ENCODE peak calls at places on chromosomes 11 and 22, in eight cellular contexts. One of them, this sample, is unnamed.

GRCh38 chr11:71171576-71171975 is 80.8 kb downstream of the SHANK2 start:
- DNase-seq in sciatic nerve: no peak
- DNase-seq in CD8-positive, alpha-beta memory T cell: no peak
- DNase-seq in left ventricle myocardium inferior: no peak
- DNase-seq in NCI-H1417: no peak
- DNase-seq in activated CD4-positive, alpha-beta T cell treated with anti-CD3 and anti-CD28 coated beads, Interleukin-2, amount 50 U/mL, for 1 hour: no peak
- DNase-seq in ELR: no peak
- DNase-seq in iris pigment epithelial cell: no peak
- DNase-seq in this sample: no peak

GRCh38 chr11:70745451-70745850 is 347.1 kb downstream of the CTTN start:
- DNase-seq in sciatic nerve: no peak
- DNase-seq in CD8-positive, alpha-beta memory T cell: no peak
- DNase-seq in left ventricle myocardium inferior: no peak
- DNase-seq in NCI-H1417: no peak
- DNase-seq in activated CD4-positive, alpha-beta T cell treated with anti-CD3 and anti-CD28 coated beads, Interleukin-2, amount 50 U/mL, for 1 hour: no peak
- DNase-seq in ELR: no peak
- DNase-seq in iris pigment epithelial cell: no peak
- DNase-seq in this sample: no peak

GRCh38 chr11:26949846-26950245 is 44.1 kb upstream of the FIBIN start:
- DNase-seq in sciatic nerve: no peak
- DNase-seq in CD8-positive, alpha-beta memory T cell: no peak
- DNase-seq in left ventricle myocardium inferior: no peak
- DNase-seq in NCI-H1417: no peak
- DNase-seq in activated CD4-positive, alpha-beta T cell treated with anti-CD3 and anti-CD28 coated beads, Interleukin-2, amount 50 U/mL, for 1 hour: no peak
- DNase-seq in ELR: peak
- DNase-seq in iris pigment epithelial cell: peak
- DNase-seq in this sample: no peak

GRCh38 chr22:46457502-46458488 is 79.6 kb downstream of the CELSR1 start:
- DNase-seq in sciatic nerve: no peak
- DNase-seq in CD8-positive, alpha-beta memory T cell: no peak
- DNase-seq in left ventricle myocardium inferior: no peak
- DNase-seq in NCI-H1417: no peak
- DNase-seq in activated CD4-positive, alpha-beta T cell treated with anti-CD3 and anti-CD28 coated beads, Interleukin-2, amount 50 U/mL, for 1 hour: no peak
- DNase-seq in ELR: peak
- DNase-seq in iris pigment epithelial cell: peak
- DNase-seq in this sample: no peak

GRCh38 chr11:122115520-122116343 is at the start of gene BLID:
- DNase-seq in sciatic nerve: peak
- DNase-seq in CD8-positive, alpha-beta memory T cell: no peak
- DNase-seq in left ventricle myocardium inferior: peak
- DNase-seq in NCI-H1417: no peak
- DNase-seq in activated CD4-positive, alpha-beta T cell treated with anti-CD3 and anti-CD28 coated beads, Interleukin-2, amount 50 U/mL, for 1 hour: no peak
- DNase-seq in ELR: peak
- DNase-seq in iris pigment epithelial cell: peak
- DNase-seq in this sample: no peak

GRCh38 chr11:13140028-13140870 is 131.1 kb downstream of the RASSF10 start:
- DNase-seq in sciatic nerve: no peak
- DNase-seq in CD8-positive, alpha-beta memory T cell: no peak
- DNase-seq in left ventricle myocardium inferior: no peak
- DNase-seq in NCI-H1417: peak
- DNase-seq in activated CD4-positive, alpha-beta T cell treated with anti-CD3 and anti-CD28 coated beads, Interleukin-2, amount 50 U/mL, for 1 hour: no peak
- DNase-seq in ELR: peak
- DNase-seq in iris pigment epithelial cell: peak
- DNase-seq in this sample: no peak

GRCh38 chr11:63961608-63962412 is 12.6 kb upstream of the COX8A start:
- DNase-seq in sciatic nerve: no peak
- DNase-seq in CD8-positive, alpha-beta memory T cell: no peak
- DNase-seq in left ventricle myocardium inferior: peak
- DNase-seq in NCI-H1417: peak
- DNase-seq in activated CD4-positive, alpha-beta T cell treated with anti-CD3 and anti-CD28 coated beads, Interleukin-2, amount 50 U/mL, for 1 hour: no peak
- DNase-seq in ELR: no peak
- DNase-seq in iris pigment epithelial cell: no peak
- DNase-seq in this sample: peak

GRCh38 chr11:17786824-17787525 is 52.4 kb downstream of the KCNC1 start:
- DNase-seq in sciatic nerve: no peak
- DNase-seq in CD8-positive, alpha-beta memory T cell: no peak
- DNase-seq in left ventricle myocardium inferior: no peak
- DNase-seq in NCI-H1417: peak
- DNase-seq in activated CD4-positive, alpha-beta T cell treated with anti-CD3 and anti-CD28 coated beads, Interleukin-2, amount 50 U/mL, for 1 hour: no peak
- DNase-seq in ELR: peak
- DNase-seq in iris pigment epithelial cell: peak
- DNase-seq in this sample: no peak

GRCh38 chr22:29369460-29369859 is 18.9 kb downstream of the AP1B1 start:
- DNase-seq in sciatic nerve: peak
- DNase-seq in CD8-positive, alpha-beta memory T cell: no peak
- DNase-seq in left ventricle myocardium inferior: peak
- DNase-seq in NCI-H1417: no peak
- DNase-seq in activated CD4-positive, alpha-beta T cell treated with anti-CD3 and anti-CD28 coated beads, Interleukin-2, amount 50 U/mL, for 1 hour: no peak
- DNase-seq in ELR: peak
- DNase-seq in iris pigment epithelial cell: peak
- DNase-seq in this sample: no peak

GRCh38 chr11:105211806-105212531 is 72.4 kb upstream of the CARD18 start:
- DNase-seq in sciatic nerve: no peak
- DNase-seq in CD8-positive, alpha-beta memory T cell: no peak
- DNase-seq in left ventricle myocardium inferior: no peak
- DNase-seq in NCI-H1417: no peak
- DNase-seq in activated CD4-positive, alpha-beta T cell treated with anti-CD3 and anti-CD28 coated beads, Interleukin-2, amount 50 U/mL, for 1 hour: no peak
- DNase-seq in ELR: no peak
- DNase-seq in iris pigment epithelial cell: peak
- DNase-seq in this sample: no peak

GRCh38 chr11:19785265-19785664 is 72.6 kb downstream of the NAV2 start:
- DNase-seq in sciatic nerve: no peak
- DNase-seq in CD8-positive, alpha-beta memory T cell: no peak
- DNase-seq in left ventricle myocardium inferior: no peak
- DNase-seq in NCI-H1417: no peak
- DNase-seq in activated CD4-positive, alpha-beta T cell treated with anti-CD3 and anti-CD28 coated beads, Interleukin-2, amount 50 U/mL, for 1 hour: no peak
- DNase-seq in ELR: no peak
- DNase-seq in iris pigment epithelial cell: no peak
- DNase-seq in this sample: no peak

GRCh38 chr11:91394718-91395414 is 829.8 kb upstream of the FAT3 start:
- DNase-seq in sciatic nerve: no peak
- DNase-seq in CD8-positive, alpha-beta memory T cell: no peak
- DNase-seq in left ventricle myocardium inferior: no peak
- DNase-seq in NCI-H1417: no peak
- DNase-seq in activated CD4-positive, alpha-beta T cell treated with anti-CD3 and anti-CD28 coated beads, Interleukin-2, amount 50 U/mL, for 1 hour: no peak
- DNase-seq in ELR: no peak
- DNase-seq in iris pigment epithelial cell: no peak
- DNase-seq in this sample: peak

GRCh38 chr11:117000741-117001096 is 97.5 kb downstream of the SIK3 start:
- DNase-seq in sciatic nerve: no peak
- DNase-seq in CD8-positive, alpha-beta memory T cell: no peak
- DNase-seq in left ventricle myocardium inferior: no peak
- DNase-seq in NCI-H1417: no peak
- DNase-seq in activated CD4-positive, alpha-beta T cell treated with anti-CD3 and anti-CD28 coated beads, Interleukin-2, amount 50 U/mL, for 1 hour: no peak
- DNase-seq in ELR: no peak
- DNase-seq in iris pigment epithelial cell: no peak
- DNase-seq in this sample: no peak

GRCh38 chr22:39592104-39593060 is 21.8 kb downstream of the CACNA1I start:
- DNase-seq in sciatic nerve: no peak
- DNase-seq in CD8-positive, alpha-beta memory T cell: no peak
- DNase-seq in left ventricle myocardium inferior: no peak
- DNase-seq in NCI-H1417: no peak
- DNase-seq in activated CD4-positive, alpha-beta T cell treated with anti-CD3 and anti-CD28 coated beads, Interleukin-2, amount 50 U/mL, for 1 hour: no peak
- DNase-seq in ELR: peak
- DNase-seq in iris pigment epithelial cell: peak
- DNase-seq in this sample: no peak

GRCh38 chr11:64353761-64354506 is 5.0 kb upstream of the RPS6KA4 start:
- DNase-seq in sciatic nerve: no peak
- DNase-seq in CD8-positive, alpha-beta memory T cell: no peak
- DNase-seq in left ventricle myocardium inferior: no peak
- DNase-seq in NCI-H1417: no peak
- DNase-seq in activated CD4-positive, alpha-beta T cell treated with anti-CD3 and anti-CD28 coated beads, Interleukin-2, amount 50 U/mL, for 1 hour: no peak
- DNase-seq in ELR: no peak
- DNase-seq in iris pigment epithelial cell: no peak
- DNase-seq in this sample: no peak

GRCh38 chr11:18599739-18600230 is at the start of gene MISFA:
- DNase-seq in sciatic nerve: no peak
- DNase-seq in CD8-positive, alpha-beta memory T cell: no peak
- DNase-seq in left ventricle myocardium inferior: no peak
- DNase-seq in NCI-H1417: no peak
- DNase-seq in activated CD4-positive, alpha-beta T cell treated with anti-CD3 and anti-CD28 coated beads, Interleukin-2, amount 50 U/mL, for 1 hour: no peak
- DNase-seq in ELR: no peak
- DNase-seq in iris pigment epithelial cell: peak
- DNase-seq in this sample: no peak

GRCh38 chr22:17120281-17120680 is 879 bp downstream of the TMEM121B start:
- DNase-seq in sciatic nerve: peak
- DNase-seq in CD8-positive, alpha-beta memory T cell: peak
- DNase-seq in left ventricle myocardium inferior: peak
- DNase-seq in NCI-H1417: no peak
- DNase-seq in activated CD4-positive, alpha-beta T cell treated with anti-CD3 and anti-CD28 coated beads, Interleukin-2, amount 50 U/mL, for 1 hour: peak
- DNase-seq in ELR: peak
- DNase-seq in iris pigment epithelial cell: peak
- DNase-seq in this sample: no peak

GRCh38 chr11:132898021-132898420 is 634.3 kb downstream of the OPCML start:
- DNase-seq in sciatic nerve: no peak
- DNase-seq in CD8-positive, alpha-beta memory T cell: no peak
- DNase-seq in left ventricle myocardium inferior: no peak
- DNase-seq in NCI-H1417: no peak
- DNase-seq in activated CD4-positive, alpha-beta T cell treated with anti-CD3 and anti-CD28 coated beads, Interleukin-2, amount 50 U/mL, for 1 hour: no peak
- DNase-seq in ELR: no peak
- DNase-seq in iris pigment epithelial cell: peak
- DNase-seq in this sample: peak

GRCh38 chr11:133887692-133888332 is 42.5 kb upstream of the SPATA19 start:
- DNase-seq in sciatic nerve: no peak
- DNase-seq in CD8-positive, alpha-beta memory T cell: no peak
- DNase-seq in left ventricle myocardium inferior: no peak
- DNase-seq in NCI-H1417: no peak
- DNase-seq in activated CD4-positive, alpha-beta T cell treated with anti-CD3 and anti-CD28 coated beads, Interleukin-2, amount 50 U/mL, for 1 hour: no peak
- DNase-seq in ELR: no peak
- DNase-seq in iris pigment epithelial cell: no peak
- DNase-seq in this sample: no peak

GRCh38 chr22:45233827-45234226 is 6.9 kb downstream of the KIAA0930 start:
- DNase-seq in sciatic nerve: no peak
- DNase-seq in CD8-positive, alpha-beta memory T cell: no peak
- DNase-seq in left ventricle myocardium inferior: no peak
- DNase-seq in NCI-H1417: no peak
- DNase-seq in activated CD4-positive, alpha-beta T cell treated with anti-CD3 and anti-CD28 coated beads, Interleukin-2, amount 50 U/mL, for 1 hour: no peak
- DNase-seq in ELR: no peak
- DNase-seq in iris pigment epithelial cell: no peak
- DNase-seq in this sample: no peak

GRCh38 chr11:46693597-46694012 is 6.8 kb downstream of the ARHGAP1 start:
- DNase-seq in sciatic nerve: no peak
- DNase-seq in CD8-positive, alpha-beta memory T cell: no peak
- DNase-seq in left ventricle myocardium inferior: no peak
- DNase-seq in NCI-H1417: no peak
- DNase-seq in activated CD4-positive, alpha-beta T cell treated with anti-CD3 and anti-CD28 coated beads, Interleukin-2, amount 50 U/mL, for 1 hour: no peak
- DNase-seq in ELR: peak
- DNase-seq in iris pigment epithelial cell: peak
- DNase-seq in this sample: no peak

GRCh38 chr11:96506041-96506440 is 116.2 kb downstream of the JRKL start:
- DNase-seq in sciatic nerve: no peak
- DNase-seq in CD8-positive, alpha-beta memory T cell: no peak
- DNase-seq in left ventricle myocardium inferior: no peak
- DNase-seq in NCI-H1417: no peak
- DNase-seq in activated CD4-positive, alpha-beta T cell treated with anti-CD3 and anti-CD28 coated beads, Interleukin-2, amount 50 U/mL, for 1 hour: no peak
- DNase-seq in ELR: no peak
- DNase-seq in iris pigment epithelial cell: no peak
- DNase-seq in this sample: no peak

GRCh38 chr11:1301220-1302000 is 8.0 kb downstream of the TOLLIP start:
- DNase-seq in sciatic nerve: peak
- DNase-seq in CD8-positive, alpha-beta memory T cell: no peak
- DNase-seq in left ventricle myocardium inferior: no peak
- DNase-seq in NCI-H1417: no peak
- DNase-seq in activated CD4-positive, alpha-beta T cell treated with anti-CD3 and anti-CD28 coated beads, Interleukin-2, amount 50 U/mL, for 1 hour: no peak
- DNase-seq in ELR: no peak
- DNase-seq in iris pigment epithelial cell: no peak
- DNase-seq in this sample: no peak

GRCh38 chr11:2105536-2105935 is 33.7 kb downstream of the IGF2 start:
- DNase-seq in sciatic nerve: no peak
- DNase-seq in CD8-positive, alpha-beta memory T cell: no peak
- DNase-seq in left ventricle myocardium inferior: no peak
- DNase-seq in NCI-H1417: no peak
- DNase-seq in activated CD4-positive, alpha-beta T cell treated with anti-CD3 and anti-CD28 coated beads, Interleukin-2, amount 50 U/mL, for 1 hour: no peak
- DNase-seq in ELR: no peak
- DNase-seq in iris pigment epithelial cell: no peak
- DNase-seq in this sample: no peak

GRCh38 chr11:13685461-13686108 is 17.1 kb downstream of the FAR1 start:
- DNase-seq in sciatic nerve: no peak
- DNase-seq in CD8-positive, alpha-beta memory T cell: no peak
- DNase-seq in left ventricle myocardium inferior: no peak
- DNase-seq in NCI-H1417: no peak
- DNase-seq in activated CD4-positive, alpha-beta T cell treated with anti-CD3 and anti-CD28 coated beads, Interleukin-2, amount 50 U/mL, for 1 hour: no peak
- DNase-seq in ELR: no peak
- DNase-seq in iris pigment epithelial cell: peak
- DNase-seq in this sample: no peak

GRCh38 chr11:37511425-37511933 is 913.4 kb upstream of the RAG2 start:
- DNase-seq in sciatic nerve: no peak
- DNase-seq in CD8-positive, alpha-beta memory T cell: no peak
- DNase-seq in left ventricle myocardium inferior: no peak
- DNase-seq in NCI-H1417: no peak
- DNase-seq in activated CD4-positive, alpha-beta T cell treated with anti-CD3 and anti-CD28 coated beads, Interleukin-2, amount 50 U/mL, for 1 hour: no peak
- DNase-seq in ELR: peak
- DNase-seq in iris pigment epithelial cell: peak
- DNase-seq in this sample: no peak

GRCh38 chr11:35005156-35005780 is 88.8 kb downstream of the PDHX start:
- DNase-seq in sciatic nerve: no peak
- DNase-seq in CD8-positive, alpha-beta memory T cell: no peak
- DNase-seq in left ventricle myocardium inferior: no peak
- DNase-seq in NCI-H1417: no peak
- DNase-seq in activated CD4-positive, alpha-beta T cell treated with anti-CD3 and anti-CD28 coated beads, Interleukin-2, amount 50 U/mL, for 1 hour: no peak
- DNase-seq in ELR: no peak
- DNase-seq in iris pigment epithelial cell: no peak
- DNase-seq in this sample: no peak

GRCh38 chr11:13883042-13883441 is 79.5 kb upstream of the SPON1 start:
- DNase-seq in sciatic nerve: no peak
- DNase-seq in CD8-positive, alpha-beta memory T cell: no peak
- DNase-seq in left ventricle myocardium inferior: no peak
- DNase-seq in NCI-H1417: peak
- DNase-seq in activated CD4-positive, alpha-beta T cell treated with anti-CD3 and anti-CD28 coated beads, Interleukin-2, amount 50 U/mL, for 1 hour: no peak
- DNase-seq in ELR: no peak
- DNase-seq in iris pigment epithelial cell: no peak
- DNase-seq in this sample: no peak

GRCh38 chr11:126722956-126723664 is 277.5 kb downstream of the KIRREL3 start:
- DNase-seq in sciatic nerve: no peak
- DNase-seq in CD8-positive, alpha-beta memory T cell: no peak
- DNase-seq in left ventricle myocardium inferior: no peak
- DNase-seq in NCI-H1417: no peak
- DNase-seq in activated CD4-positive, alpha-beta T cell treated with anti-CD3 and anti-CD28 coated beads, Interleukin-2, amount 50 U/mL, for 1 hour: no peak
- DNase-seq in ELR: no peak
- DNase-seq in iris pigment epithelial cell: no peak
- DNase-seq in this sample: no peak

GRCh38 chr11:66371627-66372415 is at the start of gene SLC29A2:
- DNase-seq in sciatic nerve: no peak
- DNase-seq in CD8-positive, alpha-beta memory T cell: peak
- DNase-seq in left ventricle myocardium inferior: peak
- DNase-seq in NCI-H1417: peak
- DNase-seq in activated CD4-positive, alpha-beta T cell treated with anti-CD3 and anti-CD28 coated beads, Interleukin-2, amount 50 U/mL, for 1 hour: peak
- DNase-seq in ELR: no peak
- DNase-seq in iris pigment epithelial cell: no peak
- DNase-seq in this sample: peak

GRCh38 chr11:107857550-107858216 is 904 bp downstream of the SLC35F2 start:
- DNase-seq in sciatic nerve: no peak
- DNase-seq in CD8-positive, alpha-beta memory T cell: no peak
- DNase-seq in left ventricle myocardium inferior: no peak
- DNase-seq in NCI-H1417: no peak
- DNase-seq in activated CD4-positive, alpha-beta T cell treated with anti-CD3 and anti-CD28 coated beads, Interleukin-2, amount 50 U/mL, for 1 hour: no peak
- DNase-seq in ELR: peak
- DNase-seq in iris pigment epithelial cell: peak
- DNase-seq in this sample: no peak

GRCh38 chr11:17472467-17472866 is 4.2 kb downstream of the ABCC8 start:
- DNase-seq in sciatic nerve: no peak
- DNase-seq in CD8-positive, alpha-beta memory T cell: no peak
- DNase-seq in left ventricle myocardium inferior: no peak
- DNase-seq in NCI-H1417: no peak
- DNase-seq in activated CD4-positive, alpha-beta T cell treated with anti-CD3 and anti-CD28 coated beads, Interleukin-2, amount 50 U/mL, for 1 hour: no peak
- DNase-seq in ELR: no peak
- DNase-seq in iris pigment epithelial cell: no peak
- DNase-seq in this sample: no peak

GRCh38 chr22:49097966-49098365 is 729.7 kb downstream of the BRD1 start:
- DNase-seq in sciatic nerve: no peak
- DNase-seq in CD8-positive, alpha-beta memory T cell: no peak
- DNase-seq in left ventricle myocardium inferior: no peak
- DNase-seq in NCI-H1417: no peak
- DNase-seq in activated CD4-positive, alpha-beta T cell treated with anti-CD3 and anti-CD28 coated beads, Interleukin-2, amount 50 U/mL, for 1 hour: no peak
- DNase-seq in ELR: no peak
- DNase-seq in iris pigment epithelial cell: no peak
- DNase-seq in this sample: no peak

GRCh38 chr22:28759861-28760560 is 12.5 kb upstream of the CCDC117 start:
- DNase-seq in sciatic nerve: no peak
- DNase-seq in CD8-positive, alpha-beta memory T cell: no peak
- DNase-seq in left ventricle myocardium inferior: no peak
- DNase-seq in NCI-H1417: peak
- DNase-seq in activated CD4-positive, alpha-beta T cell treated with anti-CD3 and anti-CD28 coated beads, Interleukin-2, amount 50 U/mL, for 1 hour: no peak
- DNase-seq in ELR: no peak
- DNase-seq in iris pigment epithelial cell: no peak
- DNase-seq in this sample: peak

This sample was measured in NCI-H2081.